ENCODE peak calls at places on chromosomes 11 and 22, in five cellular contexts. W is fibroblast of villous mesenchyme, F is GM10248, M is AG08396, R is G401. O is an unnamed sample.
A peak's percentile ranks its signal among the peaks of the same experiment; 100 is the strongest.

GRCh38 chr22:31825513-31825912 is 71.7 kb downstream of the DEPDC5 start:
- DNase-seq in W (no peak), R (no peak), F (no peak), M (no peak), O (no peak)

GRCh38 chr11:3723014-3723708 is 52.0 kb upstream of the CHRNA10 start:
- DNase-seq in F (no peak), R (no peak), W (peak; percentile 98), M (peak; percentile 75), O (no peak)

GRCh38 chr11:134414036-134414731 is 2.1 kb upstream of the B3GAT1 start:
- DNase-seq in W (no peak), M (no peak), R (no peak), F (no peak), O (no peak)

GRCh38 chr22:23804781-23805291 is 18.1 kb downstream of the SMARCB1 start:
- DNase-seq in W (peak; percentile 87), R (no peak), M (no peak), F (no peak), O (no peak)

GRCh38 chr11:2093575-2094353 is 45.4 kb downstream of the IGF2 start:
- DNase-seq in W (no peak), M (no peak), F (no peak), R (no peak), O (no peak)

GRCh38 chr11:45795379-45795778 is 9.6 kb upstream of the SLC35C1 start:
- DNase-seq in W (no peak), F (no peak), M (no peak), R (no peak), O (no peak)

GRCh38 chr11:109696191-109696897 is 274.4 kb downstream of the C11orf87 start:
- DNase-seq in F (no peak), W (no peak), R (no peak), M (no peak), O (no peak)

GRCh38 chr11:119093951-119094815 is 7.5 kb downstream of the DPAGT1 start:
- DNase-seq in R (no peak), W (peak; percentile 55), F (peak; percentile 29), M (peak; percentile 17), O (no peak)

GRCh38 chr11:68545796-68546195 is 85.2 kb downstream of the PPP6R3 start:
- DNase-seq in F (no peak), W (no peak), R (no peak), M (no peak), O (no peak)

GRCh38 chr22:22533417-22533816 is 13.3 kb upstream of the ZNF280A start:
- DNase-seq in F (no peak), M (no peak), R (no peak), W (no peak), O (no peak)

GRCh38 chr11:17740649-17741235 is 6.2 kb downstream of the KCNC1 start:
- DNase-seq in F (no peak), R (peak; percentile 45), M (no peak), W (no peak), O (no peak)